ENCODE peak calls at places on chromosomes 6 and 20, in six cellular contexts. W is pancreas, H is cardiac muscle cell, G is stomach, C is left lung, R is astrocyte of the cerebellum. V is an unnamed sample.

GRCh38 chr6:166588691-166589333 is 2.3 kb upstream of the RAMACL start:
- DNase-seq in W (no peak), H (peak; percentile 81), G (no peak), C (no peak), R (peak; percentile 89), V (peak; percentile 90)

GRCh38 chr6:98927534-98927933 is 20.2 kb downstream of the FBXL4 start:
- DNase-seq in W (no peak), H (no peak), G (peak; percentile 49), C (no peak), R (no peak), V (no peak)

GRCh38 chr6:30615958-30616810 is 859 bp downstream of the PPP1R10 start:
- DNase-seq in W (no peak), H (peak; percentile 56), G (no peak), C (no peak), R (no peak), V (peak; percentile 29)

GRCh38 chr6:129370268-129370916 is 339.6 kb downstream of the ARHGAP18 start:
- DNase-seq in W (no peak), H (peak; percentile 63), G (peak; percentile 37), C (no peak), R (peak; percentile 35), V (peak; percentile 72)

GRCh38 chr6:55868910-55869479 is 6.4 kb downstream of the BMP5 start:
- DNase-seq in W (no peak), H (no peak), G (no peak), C (no peak), R (peak; percentile 39), V (peak; percentile 77)

GRCh38 chr6:134455319-134455718 is 137.4 kb upstream of the SGK1 start:
- DNase-seq in W (no peak), H (no peak), G (no peak), C (no peak), R (no peak), V (no peak)

GRCh38 chr6:97465877-97466710 is 183.1 kb upstream of the MMS22L start:
- DNase-seq in W (no peak), H (no peak), G (no peak), C (no peak), R (no peak), V (no peak)

GRCh38 chr6:41471064-41471895 is 74.9 kb upstream of the FOXP4 start:
- DNase-seq in W (no peak), H (no peak), G (no peak), C (no peak), R (no peak), V (no peak)

GRCh38 chr6:76555090-76555489 is 482.6 kb upstream of the IMPG1 start:
- DNase-seq in W (no peak), H (no peak), G (no peak), C (no peak), R (no peak), V (no peak)

GRCh38 chr6:84411060-84411629 is 183.7 kb upstream of the CEP162 start:
- DNase-seq in W (no peak), H (peak; percentile 82), G (no peak), C (no peak), R (peak; percentile 24), V (peak; percentile 78)

GRCh38 chr6:42555477-42556457 is 8.1 kb upstream of the UBR2 start:
- DNase-seq in W (no peak), H (peak; percentile 7), G (no peak), C (no peak), R (no peak), V (no peak)

GRCh38 chr6:160030103-160030502 is 61.2 kb downstream of the IGF2R start:
- DNase-seq in W (peak; percentile 68), H (peak; percentile 96), G (peak; percentile 62), C (peak; percentile 80), R (peak; percentile 94), V (peak; percentile 97)

GRCh38 chr6:166671434-166672061 is 44.5 kb upstream of the RPS6KA2 start:
- DNase-seq in W (peak; percentile 49), H (peak; percentile 44), G (no peak), C (no peak), R (no peak), V (peak; percentile 6)

GRCh38 chr20:20184149-20184548 is 131.8 kb downstream of the CFAP61 start:
- DNase-seq in W (no peak), H (no peak), G (no peak), C (no peak), R (no peak), V (no peak)

GRCh38 chr6:166949533-166950442 is 6.6 kb downstream of the RNASET2 start:
- DNase-seq in W (no peak), H (no peak), G (peak; percentile 54), C (no peak), R (no peak), V (no peak)

GRCh38 chr6:156418253-156418652 is 358.9 kb upstream of the ARID1B start:
- DNase-seq in W (no peak), H (no peak), G (no peak), C (no peak), R (no peak), V (no peak)

GRCh38 chr6:166645928-166646327 is 18.9 kb upstream of the RPS6KA2 start:
- DNase-seq in W (no peak), H (no peak), G (no peak), C (no peak), R (no peak), V (no peak)

GRCh38 chr6:94668896-94669295 is 908.4 kb upstream of the MANEA start:
- DNase-seq in W (no peak), H (no peak), G (no peak), C (no peak), R (no peak), V (no peak)

GRCh38 chr20:25563362-25563761 is 22.0 kb downstream of the NINL start:
- DNase-seq in W (no peak), H (no peak), G (no peak), C (no peak), R (no peak), V (no peak)

GRCh38 chr20:25566821-25567220 is 18.5 kb downstream of the NINL start:
- DNase-seq in W (no peak), H (no peak), G (no peak), C (no peak), R (no peak), V (no peak)

GRCh38 chr20:25567286-25567685 is 18.0 kb downstream of the NINL start:
- DNase-seq in W (no peak), H (no peak), G (no peak), C (no peak), R (no peak), V (no peak)

GRCh38 chr20:25563876-25564275 is 21.5 kb downstream of the NINL start:
- DNase-seq in W (no peak), H (no peak), G (no peak), C (no peak), R (no peak), V (no peak)

DNA sequence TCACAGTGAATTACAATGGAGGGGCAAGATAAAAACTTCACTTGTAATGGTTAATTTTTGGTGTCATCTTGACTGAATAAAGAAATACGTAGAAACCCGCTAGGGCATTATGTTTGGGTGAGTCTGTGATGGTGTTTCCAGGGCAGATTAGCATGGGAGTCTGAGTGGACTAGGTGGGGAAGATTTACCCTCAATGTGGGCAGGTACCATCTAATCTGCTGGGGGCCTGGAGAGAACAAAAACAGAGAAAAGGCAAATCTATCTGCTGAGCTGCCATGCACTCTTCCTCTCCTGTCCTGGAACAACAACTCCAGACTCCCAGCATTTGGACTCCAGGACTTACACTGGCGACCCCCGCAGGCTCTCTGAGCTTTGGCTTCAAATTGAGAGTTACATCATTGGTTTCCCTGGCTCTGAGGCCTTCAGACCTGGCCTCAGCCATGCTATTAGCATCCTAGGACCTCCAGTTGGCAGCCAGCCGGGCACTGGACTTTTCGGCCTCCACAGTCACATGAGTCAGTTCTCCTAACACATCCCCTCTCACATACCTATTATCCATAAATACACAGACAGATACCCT is 19.7 kb downstream of the NINL start:
- DNase-seq in W (no peak), H (peak; percentile 15), G (no peak), C (no peak), R (no peak), V (no peak)
- TF ChIP-seq CTCF in W (no peak), H (no peak), G (no peak), C (no peak), R (no peak), V (no peak)

GRCh38 chr6:68040780-68041179 is 594.3 kb upstream of the ADGRB3 start:
- DNase-seq in W (no peak), H (no peak), G (no peak), C (no peak), R (no peak), V (no peak)
- H3K4me3 ChIP-seq in W (no peak overlapping the region), H (no peak overlapping the region), G (no peak overlapping the region), C (no peak overlapping the region), R (no peak overlapping the region), V (peak overlapping the region; percentile 8)

GRCh38 chr6:88492824-88493223 is 326.7 kb upstream of the CNR1 start:
- DNase-seq in W (no peak), H (peak; percentile 53), G (no peak), C (no peak), R (peak; percentile 34), V (peak; percentile 61)

GRCh38 chr6:88491266-88491665 is 325.1 kb upstream of the CNR1 start:
- DNase-seq in W (no peak), H (no peak), G (no peak), C (no peak), R (no peak), V (no peak)

GRCh38 chr6:88490195-88490594 is 324.0 kb upstream of the CNR1 start:
- DNase-seq in W (no peak), H (peak; percentile 9), G (no peak), C (no peak), R (no peak), V (no peak)

GRCh38 chr6:88492241-88492640 is 326.1 kb upstream of the CNR1 start:
- DNase-seq in W (no peak), H (no peak), G (no peak), C (no peak), R (no peak), V (no peak)

DNA sequence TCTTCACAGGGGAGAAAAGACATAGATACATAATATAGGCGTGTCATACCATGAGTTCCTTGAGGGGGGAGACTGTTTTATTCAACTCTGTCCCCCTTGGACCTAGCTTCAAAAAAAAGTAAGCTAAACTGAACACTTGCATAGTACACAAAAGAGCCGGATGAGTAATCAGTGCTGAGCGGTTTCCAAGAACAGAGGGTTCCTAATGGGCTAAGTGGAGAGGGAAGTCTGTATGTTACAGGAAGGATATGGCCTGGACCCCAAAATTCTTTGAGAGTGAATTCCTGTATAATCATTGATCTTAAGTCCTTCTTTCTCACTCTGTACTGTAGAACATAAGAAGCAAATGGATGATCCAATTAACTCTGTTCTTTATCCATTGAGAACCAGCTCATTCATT is 324.7 kb upstream of the CNR1 start:
- DNase-seq in W (no peak), H (peak; percentile 42), G (no peak), C (no peak), R (peak; percentile 73), V (peak; percentile 77)
- TF ChIP-seq CTCF in W (no peak), H (no peak), G (no peak), C (no peak), R (no peak), V (no peak)

GRCh38 chr6:151493495-151494234 is at the start of gene CCDC170:
- DNase-seq in W (no peak), H (peak; percentile 16), G (peak; percentile 31), C (peak; percentile 92), R (no peak), V (peak; percentile 19)

GRCh38 chr6:151497935-151498726 is 4.3 kb downstream of the CCDC170 start:
- DNase-seq in W (no peak), H (peak; percentile 57), G (no peak), C (no peak), R (no peak), V (no peak)

GRCh38 chr6:151494235-151494950 is 576 bp downstream of the CCDC170 start:
- DNase-seq in W (no peak), H (peak; percentile 54), G (peak; percentile 43), C (peak; percentile 85), R (peak; percentile 9), V (peak; percentile 53)

GRCh38 chr6:151490996-151491395 is 2.8 kb upstream of the CCDC170 start:
- DNase-seq in W (no peak), H (peak; percentile 17), G (no peak), C (no peak), R (no peak), V (no peak)

GRCh38 chr6:151495380-151495779 is 1.6 kb downstream of the CCDC170 start:
- DNase-seq in W (no peak), H (no peak), G (no peak), C (no peak), R (no peak), V (no peak)
- H3K4me3 ChIP-seq in W (no peak overlapping the region), H (no peak overlapping the region), G (no peak overlapping the region), C (no peak overlapping the region), R (no peak overlapping the region), V (no peak overlapping the region)